ENCODE peak calls at places on chromosomes 4 and X, in five cellular contexts. J is cerebellar cortex; B is psoas muscle; O is activated T-cell treated with anti-CD3 and anti-CD28 coated beads, Interleukin-2, amount 50 U/mL, for 72 hours; E is T-cell. U is an unnamed sample.
A peak's percentile ranks its signal among the peaks of the same experiment; 100 is the strongest.

GRCh38 chrX:106999002-106999975 is 723 bp downstream of the MORC4 start:
- DNase-seq in J (peak; percentile 64), B (peak; percentile 63), O (peak; percentile 39), E (peak; percentile 38), U (peak; percentile 54)

GRCh38 chr4:109406337-109406931 is 27.2 kb upstream of the SEC24B start:
- DNase-seq in J (peak; percentile 56), B (no peak), O (peak; percentile 23), E (no peak), U (no peak)

GRCh38 chr4:132313852-132314251 is 835.2 kb upstream of the PCDH10 start:
- DNase-seq in J (no peak), B (no peak), O (no peak), E (no peak), U (no peak)

GRCh38 chrX:140318306-140318705 is 186.6 kb downstream of the SOX3 start:
- DNase-seq in J (no peak), B (no peak), O (no peak), E (no peak), U (no peak)

GRCh38 chr4:56870927-56871326 is 36.8 kb upstream of the REST start:
- DNase-seq in J (no peak), B (no peak), O (no peak), E (no peak), U (no peak)

GRCh38 chr4:169626328-169627282 is 6.2 kb downstream of the CLCN3 start:
- DNase-seq in J (no peak), B (no peak), O (peak; percentile 37), E (no peak), U (no peak)

GRCh38 chr4:118281611-118282442 is 71.0 kb downstream of the PRSS12 start:
- DNase-seq in J (peak; percentile 62), B (peak; percentile 52), O (no peak), E (no peak), U (no peak)

GRCh38 chr4:86918539-86919072 is 16.2 kb upstream of the AFF1 start:
- DNase-seq in J (no peak), B (no peak), O (no peak), E (no peak), U (no peak)

GRCh38 chr4:130359537-130359936 is 1263.6 kb downstream of the C4orf33 start:
- DNase-seq in J (peak; percentile 9), B (no peak), O (no peak), E (no peak), U (no peak)

GRCh38 chr4:179709961-179710624 is 2267.9 kb upstream of the AGA start:
- DNase-seq in J (no peak), B (no peak), O (no peak), E (no peak), U (no peak)

U was measured in uterus.